ENCODE peak calls at places on chromosome 11, in nine cellular contexts. M is chondrocyte, H is HFF-Myc, K is uterus, G is right atrium auricular region, P is endothelial cell of umbilical vein, Z is RWPE1, E is B cell, J is omental fat pad. Y is an unnamed sample.

GRCh38 chr11:72701466-72701865 is 27.2 kb upstream of the PDE2A start:
- DNase-seq in M (no peak), H (no peak), K (no peak), G (no peak), P (no peak), Z (no peak), E (no peak), J (no peak), Y (no peak)

GRCh38 chr11:28835790-28836189 is 727.6 kb downstream of the METTL15 start:
- DNase-seq in M (no peak), H (no peak), K (no peak), G (no peak), P (peak), Z (no peak), E (no peak), J (no peak), Y (no peak)

GRCh38 chr11:129237880-129238638 is 45.9 kb upstream of the ARHGAP32 start:
- DNase-seq in M (no peak), H (no peak), K (no peak), G (no peak), P (no peak), Z (no peak), E (no peak), J (no peak), Y (no peak)

GRCh38 chr11:78767409-78767932 is 192.8 kb upstream of the NARS2 start:
- DNase-seq in M (no peak), H (no peak), K (no peak), G (no peak), P (no peak), Z (no peak), E (no peak), J (no peak), Y (no peak)

GRCh38 chr11:115958089-115959000 is 454.1 kb upstream of the CADM1 start:
- DNase-seq in M (no peak), H (no peak), K (no peak), G (no peak), P (no peak), Z (no peak), E (no peak), J (no peak), Y (no peak)

GRCh38 chr11:65695459-65696241 is 16.4 kb upstream of the KAT5 start:
- DNase-seq in M (no peak), H (no peak), K (peak), G (no peak), P (peak), Z (no peak), E (no peak), J (no peak), Y (no peak)

GRCh38 chr11:123073343-123074057 is 11.6 kb upstream of the HSPA8 start:
- DNase-seq in M (no peak), H (no peak), K (no peak), G (peak), P (no peak), Z (no peak), E (no peak), J (no peak), Y (no peak)

GRCh38 chr11:45082744-45083543 is 63.5 kb upstream of the PRDM11 start:
- DNase-seq in M (no peak), H (no peak), K (no peak), G (no peak), P (no peak), Z (no peak), E (peak), J (no peak), Y (no peak)

GRCh38 chr11:72413914-72414628 is 20.3 kb downstream of the CLPB start:
- DNase-seq in M (no peak), H (peak), K (peak), G (peak), P (peak), Z (peak), E (peak), J (peak), Y (no peak)

GRCh38 chr11:1072116-1072820 is 2.4 kb upstream of the MUC2 start:
- DNase-seq in M (peak), H (peak), K (peak), G (no peak), P (peak), Z (no peak), E (no peak), J (no peak), Y (no peak)

GRCh38 chr11:91947215-91947614 is 277.4 kb upstream of the FAT3 start:
- DNase-seq in M (no peak), H (no peak), K (no peak), G (no peak), P (peak), Z (peak), E (no peak), J (no peak), Y (no peak)

GRCh38 chr11:59158206-59159068 is 13.5 kb upstream of the DTX4 start:
- DNase-seq in M (no peak), H (peak), K (peak), G (peak), P (peak), Z (peak), E (peak), J (no peak), Y (no peak)

GRCh38 chr11:63871962-63872832 is 33.3 kb downstream of the MARK2 start:
- DNase-seq in M (no peak), H (peak), K (peak), G (peak), P (peak), Z (peak), E (peak), J (no peak), Y (no peak)

GRCh38 chr11:85863855-85864254 is 8.7 kb downstream of the CCDC83 start:
- DNase-seq in M (no peak), H (no peak), K (no peak), G (no peak), P (no peak), Z (no peak), E (no peak), J (no peak), Y (no peak)

GRCh38 chr11:7480132-7480531 is 5.2 kb upstream of the OLFML1 start:
- DNase-seq in M (no peak), H (no peak), K (no peak), G (no peak), P (no peak), Z (no peak), E (no peak), J (no peak), Y (no peak)

GRCh38 chr11:102005306-102005705 is 41.9 kb upstream of the CFAP300 start:
- DNase-seq in M (no peak), H (no peak), K (no peak), G (no peak), P (no peak), Z (no peak), E (no peak), J (no peak), Y (no peak)

GRCh38 chr11:83951521-83951920 is 665.4 kb upstream of the CCDC90B start:
- DNase-seq in M (no peak), H (no peak), K (no peak), G (no peak), P (no peak), Z (no peak), E (no peak), J (no peak), Y (no peak)

GRCh38 chr11:14905104-14906033 is 13.3 kb upstream of the CYP2R1 start:
- DNase-seq in M (peak), H (no peak), K (peak), G (peak), P (peak), Z (no peak), E (peak), J (no peak), Y (no peak)

GRCh38 chr11:79708319-79708928 is 267.6 kb upstream of the TENM4 start:
- DNase-seq in M (no peak), H (peak), K (no peak), G (no peak), P (no peak), Z (peak), E (no peak), J (no peak), Y (no peak)

GRCh38 chr11:43969543-43969942 is 27.1 kb downstream of the C11orf96 start:
- DNase-seq in M (no peak), H (no peak), K (peak), G (peak), P (no peak), Z (no peak), E (no peak), J (no peak), Y (no peak)

GRCh38 chr11:46504817-46505613 is 88.8 kb downstream of the AMBRA1 start:
- DNase-seq in M (no peak), H (no peak), K (no peak), G (no peak), P (peak), Z (no peak), E (no peak), J (no peak), Y (no peak)

GRCh38 chr11:43918662-43919061 is 23.8 kb upstream of the C11orf96 start:
- DNase-seq in M (no peak), H (no peak), K (no peak), G (no peak), P (no peak), Z (no peak), E (no peak), J (no peak), Y (no peak)

GRCh38 chr11:32088117-32088941 is 2.5 kb upstream of the RCN1 start:
- DNase-seq in M (no peak), H (peak), K (peak), G (peak), P (peak), Z (peak), E (no peak), J (no peak), Y (peak)

GRCh38 chr11:16609769-16610168 is 128.7 kb upstream of the C11orf58 start:
- DNase-seq in M (no peak), H (no peak), K (no peak), G (no peak), P (no peak), Z (no peak), E (no peak), J (no peak), Y (no peak)

GRCh38 chr11:61999141-61999975 is 31.9 kb upstream of the FTH1 start:
- DNase-seq in M (no peak), H (peak), K (no peak), G (no peak), P (no peak), Z (no peak), E (no peak), J (no peak), Y (no peak)

GRCh38 chr11:1296287-1296686 is 13.1 kb downstream of the TOLLIP start:
- DNase-seq in M (no peak), H (no peak), K (peak), G (no peak), P (no peak), Z (no peak), E (no peak), J (no peak), Y (no peak)

GRCh38 chr11:121441533-121441932 is 10.6 kb upstream of the SORL1 start:
- DNase-seq in M (no peak), H (no peak), K (no peak), G (no peak), P (no peak), Z (no peak), E (no peak), J (no peak), Y (no peak)

GRCh38 chr11:116936754-116937153 is 99.3 kb upstream of the APOA1 start:
- DNase-seq in M (no peak), H (no peak), K (no peak), G (no peak), P (no peak), Z (no peak), E (no peak), J (no peak), Y (no peak)

GRCh38 chr11:1390603-1391164 is 950 bp downstream of the BRSK2 start:
- DNase-seq in M (no peak), H (no peak), K (no peak), G (no peak), P (no peak), Z (no peak), E (no peak), J (no peak), Y (no peak)

GRCh38 chr11:123150882-123151281 is 44.2 kb downstream of the CLMP start:
- DNase-seq in M (no peak), H (no peak), K (no peak), G (no peak), P (no peak), Z (no peak), E (no peak), J (no peak), Y (no peak)

GRCh38 chr11:122817121-122817520 is 21.2 kb upstream of the CRTAM start:
- DNase-seq in M (no peak), H (no peak), K (no peak), G (no peak), P (no peak), Z (peak), E (no peak), J (no peak), Y (no peak)

GRCh38 chr11:117946842-117947526 is 17.8 kb upstream of the TMPRSS13 start:
- DNase-seq in M (no peak), H (peak), K (peak), G (peak), P (peak), Z (peak), E (peak), J (peak), Y (peak)

GRCh38 chr11:117949062-117949461 is 19.9 kb upstream of the TMPRSS13 start:
- DNase-seq in M (no peak), H (no peak), K (no peak), G (peak), P (no peak), Z (no peak), E (no peak), J (no peak), Y (peak)

GRCh38 chr11:117953029-117953671 is 23.9 kb upstream of the TMPRSS13 start:
- DNase-seq in M (no peak), H (no peak), K (no peak), G (peak), P (no peak), Z (no peak), E (no peak), J (no peak), Y (peak)

GRCh38 chr11:117950999-117951961 is 22.1 kb upstream of the TMPRSS13 start:
- DNase-seq in M (no peak), H (no peak), K (no peak), G (peak), P (no peak), Z (no peak), E (no peak), J (no peak), Y (peak)

DNA sequence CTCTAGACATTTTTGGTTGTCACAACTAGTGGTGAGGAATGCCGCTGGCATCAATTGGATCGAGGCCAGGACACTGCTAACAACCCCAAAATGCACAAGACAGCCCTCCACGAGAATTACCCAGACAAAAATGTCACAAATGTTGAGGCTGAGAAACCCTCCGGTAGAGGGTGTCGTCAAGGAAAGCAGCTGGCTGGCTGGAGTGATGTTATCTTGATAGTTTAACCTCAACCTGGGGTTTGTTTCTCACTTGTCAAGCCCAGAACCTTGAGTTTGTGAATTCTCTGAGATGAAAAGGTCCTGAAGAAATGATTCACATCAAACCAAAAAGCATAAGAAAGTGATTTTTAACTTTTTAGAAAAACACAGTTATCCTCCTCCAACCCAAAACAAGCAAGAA is 21.1 kb upstream of the TMPRSS13 start:
- DNase-seq in M (no peak), H (no peak), K (no peak), G (peak), P (no peak), Z (no peak), E (no peak), J (no peak), Y (peak)
- TF ChIP-seq CTCF in M (peak), H (peak), K (no peak), G (no peak), P (no peak), Z (no peak), E (peak), J (no peak), Y (no peak)

GRCh38 chr11:76424379-76424778 is 20.4 kb upstream of the EMSY start:
- DNase-seq in M (no peak), H (no peak), K (no peak), G (no peak), P (no peak), Z (no peak), E (no peak), J (no peak), Y (no peak)

GRCh38 chr11:76424891-76425290 is 19.9 kb upstream of the EMSY start:
- DNase-seq in M (no peak), H (no peak), K (no peak), G (no peak), P (no peak), Z (no peak), E (no peak), J (no peak), Y (no peak)

GRCh38 chr11:76415073-76415472 is 29.7 kb upstream of the EMSY start:
- DNase-seq in M (no peak), H (no peak), K (no peak), G (no peak), P (no peak), Z (peak), E (no peak), J (no peak), Y (no peak)

GRCh38 chr11:76419896-76420295 is 24.9 kb upstream of the EMSY start:
- DNase-seq in M (no peak), H (no peak), K (no peak), G (no peak), P (peak), Z (peak), E (peak), J (no peak), Y (no peak)
- TF ChIP-seq CTCF in M (peak), H (peak), K (no peak), G (no peak), P (peak), Z (no peak), E (peak), J (no peak), Y (peak)

GRCh38 chr11:8757047-8757446 is 74.5 kb downstream of the RPL27A start:
- DNase-seq in M (no peak), H (no peak), K (no peak), G (no peak), P (no peak), Z (peak), E (no peak), J (no peak), Y (no peak)

GRCh38 chr11:8756201-8756600 is 73.6 kb downstream of the RPL27A start:
- DNase-seq in M (no peak), H (no peak), K (no peak), G (no peak), P (no peak), Z (no peak), E (no peak), J (no peak), Y (no peak)

GRCh38 chr11:8758619-8759169 is 76.1 kb downstream of the RPL27A start:
- DNase-seq in M (no peak), H (no peak), K (no peak), G (no peak), P (no peak), Z (no peak), E (no peak), J (no peak), Y (no peak)

GRCh38 chr11:8757533-8757932 is 74.9 kb downstream of the RPL27A start:
- DNase-seq in M (no peak), H (no peak), K (no peak), G (no peak), P (no peak), Z (no peak), E (no peak), J (no peak), Y (no peak)

DNA sequence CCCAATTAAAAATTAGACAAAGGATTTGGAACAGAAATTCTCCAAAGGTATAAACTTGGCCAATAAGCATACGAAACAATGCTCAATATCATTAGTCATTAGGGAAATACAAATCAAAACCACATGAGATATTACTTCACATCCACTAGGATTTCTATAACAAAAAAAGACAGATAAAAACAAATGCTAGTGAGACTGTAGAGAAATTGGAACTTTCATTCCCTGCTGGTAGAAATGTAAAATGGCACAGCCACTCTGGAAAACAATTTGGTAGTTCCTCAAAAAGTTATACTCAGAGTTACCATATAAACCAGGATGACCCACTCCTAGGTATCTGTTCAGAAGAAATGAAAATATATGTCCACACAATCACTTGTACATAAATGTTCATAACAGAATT is 71.6 kb downstream of the RPL27A start:
- DNase-seq in M (no peak), H (no peak), K (no peak), G (no peak), P (no peak), Z (no peak), E (no peak), J (no peak), Y (no peak)
- TF ChIP-seq CTCF in M (peak), H (peak), K (no peak), G (no peak), P (no peak), Z (no peak), E (no peak), J (no peak), Y (no peak)

DNA sequence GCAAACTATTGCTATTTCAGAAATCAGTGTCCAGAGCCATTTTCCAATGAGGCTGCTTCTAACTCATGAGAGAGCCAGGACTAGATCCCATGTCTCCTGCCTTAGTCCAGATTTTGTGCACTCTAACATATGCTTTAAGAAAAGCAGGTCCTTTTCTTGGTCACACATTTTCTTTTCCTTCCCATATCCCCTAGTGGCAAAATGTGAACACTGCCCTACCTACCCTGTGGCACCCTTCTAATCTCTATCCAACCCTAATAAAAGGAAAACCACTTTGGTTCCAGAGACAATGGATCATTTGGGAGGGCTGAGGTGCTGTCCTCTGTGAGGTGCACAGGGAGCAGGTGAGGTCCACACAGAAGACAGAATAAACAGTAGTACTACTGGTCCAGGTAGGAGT is 72.0 kb upstream of the DDI1 start:
- DNase-seq in M (no peak), H (no peak), K (no peak), G (no peak), P (no peak), Z (no peak), E (no peak), J (no peak), Y (no peak)
- TF ChIP-seq CTCF in M (no peak), H (no peak), K (no peak), G (no peak), P (no peak), Z (no peak), E (no peak), J (no peak), Y (no peak)

DNA sequence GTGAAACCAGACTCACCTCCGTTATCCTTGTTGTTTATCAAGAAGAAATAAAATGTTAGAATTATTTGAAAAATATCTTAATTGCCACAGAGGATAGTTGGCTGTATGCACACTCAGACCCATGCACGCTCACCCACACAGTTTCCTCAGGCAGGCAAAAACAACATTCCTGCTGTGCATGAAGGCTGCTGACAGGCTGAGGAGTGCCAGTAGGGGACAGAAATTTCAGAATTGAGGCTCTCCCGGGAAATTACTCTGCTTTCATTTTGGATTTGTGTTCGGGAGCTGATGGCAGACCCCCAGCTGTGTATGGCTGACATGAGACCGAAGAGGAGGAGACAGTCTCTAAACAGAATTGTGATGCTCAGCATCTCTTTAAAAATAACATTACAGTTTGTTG is 87.5 kb downstream of the AMOTL1 start:
- DNase-seq in M (no peak), H (no peak), K (no peak), G (no peak), P (no peak), Z (no peak), E (no peak), J (no peak), Y (no peak)
- TF ChIP-seq CTCF in M (peak), H (no peak), K (no peak), G (no peak), P (no peak), Z (no peak), E (no peak), J (no peak), Y (no peak)

DNA sequence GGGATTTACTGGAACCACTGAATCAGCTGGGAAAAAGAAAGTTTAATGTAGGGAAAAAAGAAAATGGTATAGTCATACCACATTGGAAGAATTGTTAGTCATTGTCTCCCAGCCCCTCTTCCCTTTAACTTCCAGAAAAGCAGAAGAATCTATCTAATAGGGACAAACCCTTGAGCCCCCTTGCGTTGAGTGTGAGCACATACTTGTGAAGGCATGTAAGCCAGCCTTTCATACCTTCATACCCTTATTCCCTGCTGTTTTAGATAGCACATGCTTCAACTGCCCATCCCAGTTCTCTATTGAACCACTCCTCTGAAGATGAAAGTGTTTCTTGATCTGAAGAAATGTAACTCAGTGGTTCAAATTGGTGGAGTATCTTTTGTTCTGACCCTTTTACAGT is 6.6 kb downstream of the TREH start:
- DNase-seq in M (no peak), H (no peak), K (no peak), G (no peak), P (no peak), Z (no peak), E (no peak), J (no peak), Y (no peak)
- TF ChIP-seq CTCF in M (peak), H (peak), K (no peak), G (no peak), P (no peak), Z (no peak), E (no peak), J (no peak), Y (peak)

GRCh38 chr11:103699216-103699615 is 337.2 kb upstream of the DDI1 start:
- DNase-seq in M (no peak), H (no peak), K (no peak), G (no peak), P (no peak), Z (no peak), E (no peak), J (no peak), Y (no peak)
- TF ChIP-seq CTCF in M (peak), H (no peak), K (no peak), G (no peak), P (no peak), Z (no peak), E (no peak), J (no peak), Y (peak)